ENCODE peak calls at places on chromosomes 11 and 22, in seven cellular contexts. H is neural progenitor cell, G is SK-N-SH, O is aorta, X is GM23248, F is body of pancreas, M is cardiac muscle cell. L is an unnamed sample.

GRCh38 chr11:47234669-47235075 is 13.9 kb downstream of the ACP2 start:
- DNase-seq in H (no peak), G (peak), O (no peak), X (no peak), F (peak), M (no peak), L (peak)

GRCh38 chr11:82924522-82925224 is 23.1 kb downstream of the DDIAS start:
- DNase-seq in H (no peak), G (no peak), O (no peak), X (no peak), F (no peak), M (no peak), L (no peak)

GRCh38 chr11:35714882-35715612 is 52.5 kb downstream of the TRIM44 start:
- DNase-seq in H (no peak), G (no peak), O (no peak), X (peak), F (no peak), M (no peak), L (no peak)

GRCh38 chr11:69249641-69250502 is 44.1 kb upstream of the MYEOV start:
- DNase-seq in H (peak), G (no peak), O (no peak), X (peak), F (no peak), M (no peak), L (peak)

GRCh38 chr11:34651551-34651950 is 30.7 kb downstream of the EHF start:
- DNase-seq in H (peak), G (no peak), O (no peak), X (no peak), F (no peak), M (peak), L (no peak)

GRCh38 chr11:96579642-96580041 is 189.8 kb downstream of the JRKL start:
- DNase-seq in H (no peak), G (no peak), O (no peak), X (no peak), F (no peak), M (no peak), L (no peak)

GRCh38 chr22:19810381-19811141 is 44.1 kb downstream of the GNB1L start:
- DNase-seq in H (peak), G (peak), O (no peak), X (peak), F (no peak), M (no peak), L (no peak)

GRCh38 chr11:11701070-11701469 is 79.3 kb upstream of the GALNT18 start:
- DNase-seq in H (no peak), G (no peak), O (no peak), X (peak), F (no peak), M (no peak), L (no peak)

GRCh38 chr22:49049691-49050090 is 778.0 kb downstream of the BRD1 start:
- DNase-seq in H (no peak), G (no peak), O (no peak), X (no peak), F (no peak), M (no peak), L (no peak)

GRCh38 chr11:44104472-44105294 is 9.2 kb downstream of the EXT2 start:
- DNase-seq in H (no peak), G (no peak), O (no peak), X (no peak), F (no peak), M (no peak), L (no peak)

GRCh38 chr11:92765965-92766371 is 203.5 kb upstream of the MTNR1B start:
- DNase-seq in H (peak), G (peak), O (peak), X (peak), F (peak), M (no peak), L (peak)

GRCh38 chr11:46350695-46351094 is 3.4 kb downstream of the DGKZ start:
- DNase-seq in H (no peak), G (no peak), O (no peak), X (no peak), F (no peak), M (no peak), L (no peak)

GRCh38 chr11:75467881-75468280 is 34.9 kb upstream of the KLHL35 start:
- DNase-seq in H (no peak), G (no peak), O (peak), X (no peak), F (no peak), M (no peak), L (no peak)

GRCh38 chr11:119148855-119149370 is at the start of gene ABCG4:
- DNase-seq in H (peak), G (peak), O (no peak), X (peak), F (no peak), M (peak), L (no peak)

GRCh38 chr11:67268036-67268683 is 1.9 kb downstream of the GRK2 start:
- DNase-seq in H (no peak), G (no peak), O (peak), X (no peak), F (peak), M (no peak), L (no peak)

GRCh38 chr22:45987462-45987861 is 10.5 kb upstream of the WNT7B start:
- DNase-seq in H (no peak), G (no peak), O (no peak), X (no peak), F (no peak), M (peak), L (no peak)

GRCh38 chr11:5556596-5557188 is 8.4 kb upstream of the OR52H1 start:
- DNase-seq in H (no peak), G (no peak), O (no peak), X (no peak), F (no peak), M (no peak), L (no peak)

GRCh38 chr11:3837793-3838192 is 3.0 kb downstream of the RHOG start:
- DNase-seq in H (no peak), G (no peak), O (peak), X (peak), F (peak), M (no peak), L (peak)

GRCh38 chr11:28417601-28418323 is 309.6 kb downstream of the METTL15 start:
- DNase-seq in H (no peak), G (no peak), O (no peak), X (no peak), F (no peak), M (no peak), L (no peak)

GRCh38 chr11:84316866-84317560 is 1030.8 kb upstream of the CCDC90B start:
- DNase-seq in H (peak), G (no peak), O (no peak), X (peak), F (peak), M (no peak), L (no peak)

GRCh38 chr11:2139691-2140337 is 625 bp upstream of the IGF2 start:
- DNase-seq in H (peak), G (no peak), O (no peak), X (no peak), F (no peak), M (peak), L (no peak)

GRCh38 chr22:28629420-28630184 is 50.0 kb downstream of the TTC28 start:
- DNase-seq in H (peak), G (no peak), O (no peak), X (peak), F (no peak), M (no peak), L (no peak)

GRCh38 chr11:12159351-12160099 is 49.1 kb downstream of the MICAL2 start:
- DNase-seq in H (no peak), G (no peak), O (peak), X (peak), F (no peak), M (peak), L (no peak)

GRCh38 chr11:112004389-112004788 is 20.8 kb upstream of the DLAT start:
- DNase-seq in H (no peak), G (peak), O (no peak), X (peak), F (no peak), M (no peak), L (no peak)

GRCh38 chr11:70306586-70307033 is 36.1 kb downstream of the PPFIA1 start:
- DNase-seq in H (no peak), G (no peak), O (no peak), X (no peak), F (no peak), M (no peak), L (no peak)

GRCh38 chr11:64553554-64554201 is 37.3 kb upstream of the SLC22A12 start:
- DNase-seq in H (peak), G (peak), O (peak), X (peak), F (peak), M (peak), L (peak)

GRCh38 chr11:73314121-73314948 is 6.3 kb downstream of the ARHGEF17 start:
- DNase-seq in H (peak), G (no peak), O (peak), X (peak), F (no peak), M (peak), L (peak)

GRCh38 chr11:17978553-17979287 is 34.1 kb downstream of the SERGEF start:
- DNase-seq in H (peak), G (peak), O (no peak), X (peak), F (peak), M (peak), L (no peak)

GRCh38 chr11:111606986-111607385 is 4.7 kb downstream of the SIK2 start:
- DNase-seq in H (no peak), G (no peak), O (no peak), X (peak), F (no peak), M (no peak), L (no peak)

GRCh38 chr22:17199131-17199731 is 20.0 kb downstream of the ADA2 start:
- DNase-seq in H (peak), G (peak), O (no peak), X (peak), F (peak), M (no peak), L (no peak)

GRCh38 chr22:49671331-49672012 is 156.2 kb downstream of the BRD1 start:
- DNase-seq in H (peak), G (no peak), O (peak), X (no peak), F (no peak), M (no peak), L (no peak)

GRCh38 chr11:65223031-65223430 is 38.7 kb upstream of the POLA2 start:
- DNase-seq in H (no peak), G (no peak), O (no peak), X (no peak), F (no peak), M (no peak), L (no peak)

GRCh38 chr11:17528181-17528691 is 16.0 kb downstream of the USH1C start:
- DNase-seq in H (peak), G (peak), O (no peak), X (peak), F (peak), M (peak), L (peak)

GRCh38 chr22:43109511-43109910 is 1.0 kb upstream of the BIK start:
- DNase-seq in H (no peak), G (no peak), O (no peak), X (no peak), F (no peak), M (no peak), L (no peak)

DNA sequence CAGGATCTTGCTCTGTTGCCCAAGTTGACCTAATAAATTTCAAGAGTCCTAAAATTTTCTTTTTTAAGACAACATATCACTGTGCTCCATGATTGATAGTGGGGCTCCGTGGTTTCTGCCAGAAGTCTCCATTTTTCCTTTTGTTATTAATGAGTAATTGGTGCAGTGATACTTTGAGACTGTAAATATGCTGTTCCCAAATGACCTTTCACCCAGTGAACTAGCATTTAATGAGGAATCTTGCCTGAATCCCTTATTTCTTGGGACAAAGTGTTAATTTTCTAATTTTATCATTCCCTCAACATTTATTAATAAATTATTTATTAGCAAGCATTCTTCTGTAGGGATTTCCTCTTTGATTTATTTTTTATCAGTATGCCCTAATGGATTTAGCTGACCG is 2.3 kb upstream of the DHCR7 start:
- DNase-seq in H (no peak), G (no peak), O (no peak), X (no peak), F (no peak), M (no peak), L (no peak)
- H3K4me3 ChIP-seq in H (no peak), G (no peak), O (no peak), X (no peak), F (no peak), M (no peak), L (no peak)

GRCh38 chr11:22317656-22318055 is 20.5 kb upstream of the SLC17A6 start:
- DNase-seq in H (no peak), G (no peak), O (no peak), X (no peak), F (no peak), M (no peak), L (no peak)
- H3K27ac ChIP-seq in H (no peak), G (no peak), O (no peak), X (no peak), F (no peak), M (no peak), L (no peak)

GRCh38 chr11:74466916-74467885 is at the start of gene KCNE3:
- DNase-seq in H (peak), G (no peak), O (peak), X (peak), F (peak), M (no peak), L (peak)
- H3K4me3 ChIP-seq in H (peak), G (no peak), O (no peak), X (peak), F (peak), M (peak), L (peak)

GRCh38 chr22:23564276-23564675 is 15.8 kb downstream of the IGLL1 start:
- DNase-seq in H (no peak), G (no peak), O (peak), X (no peak), F (no peak), M (no peak), L (no peak)

GRCh38 chr22:23562186-23562585 is 17.9 kb downstream of the IGLL1 start:
- DNase-seq in H (no peak), G (no peak), O (peak), X (no peak), F (no peak), M (no peak), L (no peak)

GRCh38 chr22:23565288-23565941 is 14.7 kb downstream of the IGLL1 start:
- DNase-seq in H (peak), G (peak), O (peak), X (no peak), F (no peak), M (peak), L (no peak)

GRCh38 chr22:23565942-23566715 is 14.0 kb downstream of the IGLL1 start:
- DNase-seq in H (peak), G (peak), O (peak), X (no peak), F (peak), M (peak), L (no peak)

DNA sequence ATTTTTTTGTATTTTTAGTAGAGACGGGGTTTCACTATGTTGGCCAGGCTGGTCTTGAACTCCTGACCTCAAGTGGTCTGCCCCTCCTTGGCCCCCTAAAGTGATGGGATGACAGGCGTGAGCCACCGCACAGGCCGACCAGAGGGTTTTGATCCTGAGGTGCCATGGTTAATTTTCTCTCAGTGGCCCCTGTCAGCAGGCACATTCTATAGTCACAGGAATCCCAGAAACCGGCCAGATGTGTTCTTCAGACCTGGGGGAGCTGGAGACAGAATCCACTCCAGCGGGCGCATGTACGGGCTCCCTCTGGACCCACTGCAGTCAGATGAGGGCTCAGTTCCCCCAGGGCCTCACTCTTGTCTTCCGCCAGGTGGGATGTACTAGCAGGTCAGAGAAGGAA is 17.0 kb downstream of the IGLL1 start:
- DNase-seq in H (no peak), G (no peak), O (peak), X (no peak), F (no peak), M (no peak), L (no peak)
- H3K27ac ChIP-seq in H (no peak), G (no peak), O (no peak), X (no peak), F (no peak), M (no peak), L (no peak)

GRCh38 chr11:7576671-7577225 is 62.9 kb downstream of the PPFIBP2 start:
- DNase-seq in H (no peak), G (peak), O (peak), X (peak), F (no peak), M (peak), L (no peak)

GRCh38 chr11:7577883-7578242 is 64.1 kb downstream of the PPFIBP2 start:
- DNase-seq in H (no peak), G (peak), O (no peak), X (peak), F (no peak), M (no peak), L (no peak)

GRCh38 chr11:7578276-7578955 is 64.6 kb downstream of the PPFIBP2 start:
- DNase-seq in H (no peak), G (peak), O (no peak), X (peak), F (no peak), M (no peak), L (no peak)

GRCh38 chr11:7575841-7576451 is 62.1 kb downstream of the PPFIBP2 start:
- DNase-seq in H (no peak), G (peak), O (peak), X (peak), F (no peak), M (no peak), L (peak)

GRCh38 chr11:7577226-7577882 is 63.6 kb downstream of the PPFIBP2 start:
- DNase-seq in H (no peak), G (peak), O (peak), X (peak), F (no peak), M (no peak), L (no peak)
- H3K4me3 ChIP-seq in H (no peak), G (peak), O (peak), X (peak), F (no peak), M (no peak), L (no peak)

GRCh38 chr11:9823439-9823838 is 159.6 kb downstream of the SWAP70 start:
- DNase-seq in H (no peak), G (no peak), O (no peak), X (peak), F (no peak), M (peak), L (no peak)
- H3K27ac ChIP-seq in H (no peak), G (no peak), O (no peak), X (peak), F (no peak), M (peak), L (no peak)

DNA sequence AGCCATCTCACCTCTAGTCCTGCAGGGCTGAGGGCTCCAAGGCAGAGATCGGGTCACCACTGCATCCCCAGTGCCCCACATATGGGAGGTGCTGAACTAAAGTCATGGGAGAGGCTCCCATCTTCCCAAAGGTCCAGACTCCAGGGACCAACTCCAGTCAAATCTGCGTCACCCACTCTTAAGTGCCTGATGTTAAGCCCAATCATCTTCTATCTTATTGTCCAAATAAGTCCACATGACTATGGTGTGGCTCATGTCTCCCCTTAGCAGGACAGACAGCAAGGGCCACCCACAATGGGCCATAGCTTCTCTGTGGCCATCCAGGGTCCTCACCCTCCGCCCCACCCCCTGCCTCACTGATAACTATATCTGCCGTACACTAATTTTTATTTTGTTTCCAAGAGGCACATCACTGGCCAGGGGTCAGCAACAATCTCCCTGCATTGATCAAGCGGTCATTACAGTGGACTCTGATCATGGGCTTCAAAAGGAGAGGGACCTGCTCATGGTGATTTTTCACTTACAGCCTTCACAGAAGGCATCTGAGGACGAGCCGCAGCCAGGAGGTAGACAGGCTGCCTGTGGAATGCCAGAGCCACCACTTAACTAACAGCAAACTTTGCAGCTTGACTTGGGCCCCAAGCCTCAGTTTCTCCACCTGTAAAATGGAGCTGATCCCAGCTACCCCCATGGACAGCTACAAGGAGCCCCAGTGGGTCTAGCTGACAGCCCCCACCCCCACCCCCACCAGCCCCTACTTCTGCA is 23.3 kb downstream of the MYH9 start:
- DNase-seq in H (no peak), G (no peak), O (no peak), X (peak), F (no peak), M (no peak), L (no peak)
- H3K4me3 ChIP-seq in H (no peak), G (no peak), O (no peak), X (no peak), F (no peak), M (no peak), L (no peak)

GRCh38 chr11:33391188-33391892 is 134.2 kb downstream of the HIPK3 start:
- DNase-seq in H (no peak), G (no peak), O (no peak), X (no peak), F (no peak), M (no peak), L (no peak)

GRCh38 chr11:33387586-33387985 is 130.4 kb downstream of the HIPK3 start:
- DNase-seq in H (no peak), G (no peak), O (no peak), X (peak), F (no peak), M (no peak), L (no peak)

GRCh38 chr11:33389635-33390034 is 132.5 kb downstream of the HIPK3 start:
- DNase-seq in H (no peak), G (no peak), O (no peak), X (no peak), F (no peak), M (no peak), L (no peak)

GRCh38 chr11:33388793-33389525 is 131.8 kb downstream of the HIPK3 start:
- DNase-seq in H (no peak), G (no peak), O (no peak), X (no peak), F (no peak), M (no peak), L (no peak)

DNA sequence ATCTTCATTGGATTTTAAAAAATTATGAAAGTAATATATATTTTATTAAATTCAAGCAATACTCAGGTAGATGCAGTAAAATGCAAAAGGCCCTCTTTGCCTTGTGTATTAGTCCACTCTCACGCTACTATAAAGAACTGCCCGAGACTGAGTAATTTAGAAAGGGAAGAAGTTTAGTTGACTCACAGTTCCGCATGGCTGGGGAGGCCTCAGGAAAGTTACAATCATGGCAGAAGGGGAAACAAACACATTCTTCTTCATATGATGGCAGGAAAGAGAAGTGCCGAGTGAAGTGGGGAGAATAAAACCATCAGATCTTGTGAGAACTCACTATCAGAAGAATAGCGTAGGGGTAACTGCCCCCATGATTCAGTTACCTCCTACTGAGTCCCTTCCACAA is 130.8 kb downstream of the HIPK3 start:
- DNase-seq in H (no peak), G (no peak), O (no peak), X (no peak), F (no peak), M (no peak), L (no peak)
- H3K27ac ChIP-seq in H (no peak), G (no peak), O (no peak), X (no peak), F (no peak), M (no peak), L (no peak)